ENCODE peak calls at places on chromosomes 16 and 17, in seven cellular contexts. B, W, J, D, S, N and I are unnamed samples.

GRCh38 chr16:11010576-11011221 is 66.3 kb downstream of the CLEC16A start:
- DNase-seq in B (no peak), W (no peak), J (no peak), D (no peak), S (no peak), N (no peak), I (no peak)

GRCh38 chr16:87487361-87487924 is 5.4 kb downstream of the ZCCHC14 start:
- DNase-seq in B (no peak), W (no peak), J (no peak), D (peak), S (peak), N (peak), I (no peak)

GRCh38 chr17:56174421-56174820 is 21.1 kb downstream of the ANKFN1 start:
- DNase-seq in B (no peak), W (no peak), J (no peak), D (no peak), S (no peak), N (no peak), I (no peak)

GRCh38 chr16:61617214-61617783 is 418.9 kb downstream of the CDH8 start:
- DNase-seq in B (no peak), W (no peak), J (no peak), D (no peak), S (no peak), N (no peak), I (no peak)

GRCh38 chr16:9113707-9114106 is 22.3 kb downstream of the HAPSTR1 start:
- DNase-seq in B (no peak), W (no peak), J (no peak), D (no peak), S (no peak), N (no peak), I (no peak)

GRCh38 chr16:17277981-17278381 is 192.8 kb downstream of the XYLT1 start:
- DNase-seq in B (peak), W (no peak), J (no peak), D (no peak), S (peak), N (peak), I (peak)

GRCh38 chr16:77170805-77171204 is 20.2 kb upstream of the MON1B start:
- DNase-seq in B (no peak), W (no peak), J (no peak), D (no peak), S (no peak), N (no peak), I (no peak)

GRCh38 chr16:85527767-85528297 is 85.3 kb upstream of the GSE1 start:
- DNase-seq in B (no peak), W (no peak), J (no peak), D (no peak), S (no peak), N (no peak), I (no peak)

GRCh38 chr16:89531821-89532526 is 23.8 kb downstream of the SPG7 start:
- DNase-seq in B (no peak), W (no peak), J (no peak), D (no peak), S (no peak), N (no peak), I (no peak)

GRCh38 chr17:34154916-34155730 is 100.0 kb upstream of the CCL2 start:
- DNase-seq in B (no peak), W (no peak), J (no peak), D (peak), S (no peak), N (no peak), I (no peak)

GRCh38 chr17:6045621-6046357 is 24.4 kb upstream of the WSCD1 start:
- DNase-seq in B (no peak), W (no peak), J (no peak), D (no peak), S (no peak), N (no peak), I (no peak)
- TF ChIP-seq CTCF in B (no peak), W (no peak), J (no peak), D (no peak), S (no peak), N (no peak), I (no peak)

DNA sequence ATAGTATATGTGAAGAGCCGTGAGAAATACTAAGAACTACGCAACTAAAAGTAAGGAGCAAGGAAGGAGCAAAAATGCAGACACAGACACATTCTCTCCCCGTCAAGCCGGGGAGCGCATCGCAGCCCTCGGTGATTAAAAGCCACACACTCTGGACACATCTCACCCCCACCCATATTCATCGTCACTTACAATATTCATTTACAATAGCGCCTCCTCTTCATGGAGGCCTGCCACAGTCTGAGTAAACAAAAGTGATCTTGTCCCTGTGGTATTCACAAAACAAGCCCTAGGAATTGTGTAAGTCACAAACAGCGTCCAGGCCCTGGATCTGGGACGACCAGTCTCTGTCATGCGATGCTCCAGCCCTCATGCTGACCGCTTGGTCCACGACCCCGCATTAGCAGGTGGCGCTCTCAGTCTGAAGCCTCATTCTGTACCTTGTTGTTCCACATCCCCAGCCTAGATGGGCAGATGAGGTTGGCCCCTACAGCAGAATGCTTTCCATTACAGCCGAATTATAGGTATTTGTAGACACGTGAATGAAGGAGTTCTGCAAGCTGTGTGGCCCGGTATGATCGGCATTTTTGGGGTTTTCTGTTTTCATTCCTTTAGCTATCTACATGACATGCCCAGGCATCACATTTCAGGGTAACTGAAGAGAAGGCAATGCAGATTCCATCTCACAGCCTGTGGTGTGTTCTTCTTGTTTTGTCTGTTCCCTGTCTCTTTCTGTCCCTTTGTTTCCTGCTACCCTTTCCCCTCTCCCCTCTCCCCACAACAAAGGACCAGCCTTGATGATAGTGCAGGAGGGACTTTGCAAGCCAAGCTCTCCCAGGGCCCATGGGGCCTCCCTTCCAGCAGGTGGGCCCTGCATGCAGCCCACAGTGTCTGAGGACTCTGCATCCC is 207.1 kb downstream of the RPTOR start:
- DNase-seq in B (no peak), W (no peak), J (no peak), D (no peak), S (no peak), N (no peak), I (no peak)
- TF ChIP-seq CTCF in B (no peak), W (no peak), J (no peak), D (no peak), S (no peak), N (no peak), I (no peak)

DNA sequence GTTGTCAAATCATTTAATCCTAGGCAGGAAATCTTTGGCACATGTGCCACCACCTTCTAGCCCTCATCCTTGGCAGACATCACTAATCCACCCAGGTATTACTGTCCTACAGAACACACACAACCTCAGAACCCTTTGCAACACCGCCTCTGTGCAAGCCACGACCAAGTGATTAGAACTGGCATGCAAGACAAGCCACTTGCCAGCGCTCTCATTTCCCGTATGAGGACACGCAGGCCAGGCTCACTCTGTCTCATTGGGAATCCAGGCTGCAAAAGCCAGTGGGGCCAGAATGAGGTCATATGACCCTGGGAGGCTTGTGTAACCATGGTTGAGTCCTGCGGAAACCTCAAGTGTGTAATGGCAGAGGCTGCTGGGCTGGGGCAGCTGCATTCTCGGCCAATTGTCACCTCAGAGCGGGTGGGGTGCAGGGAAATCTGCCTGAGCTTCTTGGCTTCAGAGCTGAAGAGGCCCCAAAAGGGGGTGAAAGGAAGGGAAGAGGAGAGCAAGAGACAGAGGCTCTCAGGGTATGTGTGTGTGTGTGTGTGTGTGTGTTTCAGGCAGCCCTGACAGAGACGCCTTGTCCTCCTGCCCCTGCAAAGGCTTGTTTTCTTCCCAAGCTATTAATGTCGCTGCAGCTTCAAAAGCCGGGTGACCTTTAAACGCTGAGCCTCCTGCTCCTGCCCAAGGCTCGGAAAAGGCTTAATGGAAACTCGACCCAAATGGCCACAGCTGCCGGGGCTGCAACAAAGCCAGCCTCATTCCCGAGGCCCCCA is 43.2 kb upstream of the MRPS23 start:
- DNase-seq in B (peak), W (peak), J (peak), D (peak), S (peak), N (peak), I (no peak)
- TF ChIP-seq CTCF in B (no peak), W (no peak), J (no peak), D (no peak), S (no peak), N (no peak), I (no peak)

GRCh38 chr16:3094289-3095027 is 4.6 kb downstream of the ZSCAN10 start:
- DNase-seq in B (no peak), W (no peak), J (no peak), D (no peak), S (no peak), N (peak), I (peak)
- TF ChIP-seq CTCF in B (no peak), W (no peak), J (peak), D (peak), S (peak), N (peak), I (peak)

DNA sequence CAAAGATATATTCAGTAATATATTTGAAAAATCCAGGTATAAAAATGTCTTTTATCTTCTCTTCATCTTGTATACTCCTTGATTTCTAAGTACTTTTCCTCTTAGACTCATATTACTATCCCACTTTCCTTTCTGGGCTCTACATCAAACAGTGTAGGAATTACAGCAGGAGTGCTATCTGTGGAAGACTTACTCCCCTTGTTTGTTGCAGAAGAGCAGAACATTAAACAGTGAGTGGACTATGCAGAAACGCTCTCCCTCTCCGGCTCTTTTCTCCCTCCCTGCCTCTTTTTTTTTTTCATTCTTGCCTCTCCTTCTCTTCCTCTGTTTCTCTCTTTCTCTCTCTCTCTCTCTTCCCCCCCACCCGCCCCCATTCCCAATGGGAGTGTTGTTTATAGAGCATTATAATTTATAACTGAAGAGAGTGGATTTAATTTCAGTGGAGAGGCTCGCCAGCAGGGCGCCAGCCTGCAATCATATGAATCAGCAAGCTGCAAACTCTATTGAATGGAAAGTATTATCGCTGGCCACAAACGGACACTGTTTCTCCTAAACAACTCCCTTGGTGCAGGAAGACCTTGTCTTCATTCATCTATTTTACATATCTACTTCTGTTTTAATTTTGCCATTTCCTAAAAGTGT is 242.3 kb upstream of the TBX2 start:
- DNase-seq in B (no peak), W (no peak), J (no peak), D (no peak), S (no peak), N (no peak), I (no peak)
- TF ChIP-seq CTCF in B (no peak), W (no peak), J (no peak), D (no peak), S (no peak), N (no peak), I (no peak)